ENCODE peak calls at places on chromosomes 16 and 17, in eight cellular contexts. One of them, this sample, is unnamed.

GRCh38 chr17:11612956-11613355 is 14.7 kb downstream of the DNAH9 start:
- DNase-seq in activated CD4-positive, alpha-beta T cell treated with anti-CD3 and anti-CD28 coated beads for 1 hour: no peak
- DNase-seq in T-helper 1 cell: no peak
- DNase-seq in MV-4-11: no peak
- DNase-seq in cardiac fibroblast: no peak
- DNase-seq in thoracic aorta: no peak
- DNase-seq in activated T-helper 1 cell treated with Interleukin-2 at 50 U/mL for 16 hours: no peak
- DNase-seq in iris pigment epithelial cell: no peak
- DNase-seq in this sample: no peak

GRCh38 chr16:86355951-86356350 is 154.4 kb upstream of the FOXF1 start:
- DNase-seq in MV-4-11: no peak
- DNase-seq in activated T-helper 1 cell treated with Interleukin-2 at 50 U/mL for 16 hours: no peak
- DNase-seq in activated CD4-positive, alpha-beta T cell treated with anti-CD3 and anti-CD28 coated beads for 1 hour: no peak
- DNase-seq in cardiac fibroblast: no peak
- DNase-seq in thoracic aorta: no peak
- DNase-seq in iris pigment epithelial cell: no peak
- DNase-seq in T-helper 1 cell: no peak
- DNase-seq in this sample: no peak

GRCh38 chr17:55689672-55690071 is 33.0 kb downstream of the TMEM100 start:
- DNase-seq in iris pigment epithelial cell: no peak
- DNase-seq in activated CD4-positive, alpha-beta T cell treated with anti-CD3 and anti-CD28 coated beads for 1 hour: no peak
- DNase-seq in thoracic aorta: no peak
- DNase-seq in MV-4-11: no peak
- DNase-seq in T-helper 1 cell: no peak
- DNase-seq in cardiac fibroblast: no peak
- DNase-seq in activated T-helper 1 cell treated with Interleukin-2 at 50 U/mL for 16 hours: no peak
- DNase-seq in this sample: no peak

GRCh38 chr17:34299918-34300600 is 14.5 kb downstream of the CCL11 start:
- DNase-seq in cardiac fibroblast: peak; percentile 79
- DNase-seq in MV-4-11: no peak
- DNase-seq in thoracic aorta: no peak
- DNase-seq in activated T-helper 1 cell treated with Interleukin-2 at 50 U/mL for 16 hours: no peak
- DNase-seq in activated CD4-positive, alpha-beta T cell treated with anti-CD3 and anti-CD28 coated beads for 1 hour: no peak
- DNase-seq in T-helper 1 cell: no peak
- DNase-seq in iris pigment epithelial cell: peak; percentile 88
- DNase-seq in this sample: peak; percentile 76

GRCh38 chr16:21233521-21234150 is at the start of gene ANKS4B:
- DNase-seq in iris pigment epithelial cell: no peak
- DNase-seq in activated T-helper 1 cell treated with Interleukin-2 at 50 U/mL for 16 hours: no peak
- DNase-seq in T-helper 1 cell: no peak
- DNase-seq in cardiac fibroblast: no peak
- DNase-seq in activated CD4-positive, alpha-beta T cell treated with anti-CD3 and anti-CD28 coated beads for 1 hour: no peak
- DNase-seq in MV-4-11: no peak
- DNase-seq in thoracic aorta: no peak
- DNase-seq in this sample: no peak

GRCh38 chr16:55494994-55495421 is 13.9 kb upstream of the LPCAT2 start:
- DNase-seq in cardiac fibroblast: peak; percentile 92
- DNase-seq in T-helper 1 cell: no peak
- DNase-seq in MV-4-11: peak; percentile 70
- DNase-seq in activated T-helper 1 cell treated with Interleukin-2 at 50 U/mL for 16 hours: no peak
- DNase-seq in iris pigment epithelial cell: peak; percentile 81
- DNase-seq in activated CD4-positive, alpha-beta T cell treated with anti-CD3 and anti-CD28 coated beads for 1 hour: no peak
- DNase-seq in thoracic aorta: no peak
- DNase-seq in this sample: peak; percentile 86

GRCh38 chr16:85767569-85767968 is 16.7 kb upstream of the C16orf74 start:
- DNase-seq in T-helper 1 cell: no peak
- DNase-seq in activated T-helper 1 cell treated with Interleukin-2 at 50 U/mL for 16 hours: no peak
- DNase-seq in iris pigment epithelial cell: peak; percentile 83
- DNase-seq in MV-4-11: peak; percentile 52
- DNase-seq in activated CD4-positive, alpha-beta T cell treated with anti-CD3 and anti-CD28 coated beads for 1 hour: no peak
- DNase-seq in cardiac fibroblast: peak; percentile 88
- DNase-seq in thoracic aorta: no peak
- DNase-seq in this sample: peak; percentile 95

GRCh38 chr17:48478224-48479013 is 48.4 kb upstream of the SKAP1 start:
- DNase-seq in iris pigment epithelial cell: no peak
- DNase-seq in activated T-helper 1 cell treated with Interleukin-2 at 50 U/mL for 16 hours: no peak
- DNase-seq in thoracic aorta: no peak
- DNase-seq in MV-4-11: peak; percentile 92
- DNase-seq in cardiac fibroblast: no peak
- DNase-seq in T-helper 1 cell: no peak
- DNase-seq in activated CD4-positive, alpha-beta T cell treated with anti-CD3 and anti-CD28 coated beads for 1 hour: no peak
- DNase-seq in this sample: no peak

GRCh38 chr16:268141-269053 is 7.3 kb downstream of the RGS11 start:
- DNase-seq in iris pigment epithelial cell: no peak
- DNase-seq in activated CD4-positive, alpha-beta T cell treated with anti-CD3 and anti-CD28 coated beads for 1 hour: no peak
- DNase-seq in thoracic aorta: no peak
- DNase-seq in T-helper 1 cell: no peak
- DNase-seq in MV-4-11: no peak
- DNase-seq in cardiac fibroblast: no peak
- DNase-seq in activated T-helper 1 cell treated with Interleukin-2 at 50 U/mL for 16 hours: no peak
- DNase-seq in this sample: no peak

GRCh38 chr17:63082273-63082861 is 116.3 kb downstream of the TANC2 start:
- DNase-seq in iris pigment epithelial cell: peak; percentile 48
- DNase-seq in thoracic aorta: no peak
- DNase-seq in T-helper 1 cell: no peak
- DNase-seq in MV-4-11: peak; percentile 52
- DNase-seq in activated T-helper 1 cell treated with Interleukin-2 at 50 U/mL for 16 hours: no peak
- DNase-seq in cardiac fibroblast: peak; percentile 69
- DNase-seq in activated CD4-positive, alpha-beta T cell treated with anti-CD3 and anti-CD28 coated beads for 1 hour: no peak
- DNase-seq in this sample: peak; percentile 18

GRCh38 chr16:87653234-87653633 is 50.9 kb downstream of the JPH3 start:
- DNase-seq in activated T-helper 1 cell treated with Interleukin-2 at 50 U/mL for 16 hours: no peak
- DNase-seq in cardiac fibroblast: peak; percentile 18
- DNase-seq in MV-4-11: peak; percentile 6
- DNase-seq in iris pigment epithelial cell: peak; percentile 21
- DNase-seq in activated CD4-positive, alpha-beta T cell treated with anti-CD3 and anti-CD28 coated beads for 1 hour: no peak
- DNase-seq in T-helper 1 cell: no peak
- DNase-seq in thoracic aorta: no peak
- DNase-seq in this sample: no peak

GRCh38 chr17:76079577-76080206 is 710 bp downstream of the ZACN start:
- DNase-seq in cardiac fibroblast: peak; percentile 20
- DNase-seq in activated CD4-positive, alpha-beta T cell treated with anti-CD3 and anti-CD28 coated beads for 1 hour: no peak
- DNase-seq in T-helper 1 cell: no peak
- DNase-seq in activated T-helper 1 cell treated with Interleukin-2 at 50 U/mL for 16 hours: no peak
- DNase-seq in iris pigment epithelial cell: no peak
- DNase-seq in thoracic aorta: no peak
- DNase-seq in MV-4-11: no peak
- DNase-seq in this sample: no peak

GRCh38 chr17:72358465-72358864 is 237.6 kb downstream of the SOX9 start:
- DNase-seq in iris pigment epithelial cell: peak; percentile 69
- DNase-seq in MV-4-11: no peak
- DNase-seq in activated T-helper 1 cell treated with Interleukin-2 at 50 U/mL for 16 hours: no peak
- DNase-seq in cardiac fibroblast: peak; percentile 85
- DNase-seq in activated CD4-positive, alpha-beta T cell treated with anti-CD3 and anti-CD28 coated beads for 1 hour: no peak
- DNase-seq in thoracic aorta: no peak
- DNase-seq in T-helper 1 cell: no peak
- DNase-seq in this sample: peak; percentile 75

GRCh38 chr16:78310196-78310595 is 210.7 kb downstream of the WWOX start:
- DNase-seq in cardiac fibroblast: no peak
- DNase-seq in activated T-helper 1 cell treated with Interleukin-2 at 50 U/mL for 16 hours: no peak
- DNase-seq in iris pigment epithelial cell: no peak
- DNase-seq in thoracic aorta: no peak
- DNase-seq in activated CD4-positive, alpha-beta T cell treated with anti-CD3 and anti-CD28 coated beads for 1 hour: no peak
- DNase-seq in MV-4-11: no peak
- DNase-seq in T-helper 1 cell: no peak
- DNase-seq in this sample: no peak

GRCh38 chr17:40360091-40360490 is 4.4 kb downstream of the GJD3 start:
- DNase-seq in thoracic aorta: no peak
- DNase-seq in T-helper 1 cell: no peak
- DNase-seq in cardiac fibroblast: no peak
- DNase-seq in activated CD4-positive, alpha-beta T cell treated with anti-CD3 and anti-CD28 coated beads for 1 hour: no peak
- DNase-seq in activated T-helper 1 cell treated with Interleukin-2 at 50 U/mL for 16 hours: no peak
- DNase-seq in iris pigment epithelial cell: no peak
- DNase-seq in MV-4-11: no peak
- DNase-seq in this sample: no peak

GRCh38 chr16:4798456-4798855 is 3.3 kb downstream of the SMIM22 start:
- DNase-seq in cardiac fibroblast: no peak
- DNase-seq in thoracic aorta: no peak
- DNase-seq in activated T-helper 1 cell treated with Interleukin-2 at 50 U/mL for 16 hours: no peak
- DNase-seq in activated CD4-positive, alpha-beta T cell treated with anti-CD3 and anti-CD28 coated beads for 1 hour: no peak
- DNase-seq in T-helper 1 cell: no peak
- DNase-seq in MV-4-11: no peak
- DNase-seq in iris pigment epithelial cell: no peak
- DNase-seq in this sample: no peak

GRCh38 chr16:65773319-65773874 is 593.1 kb upstream of the CDH5 start:
- DNase-seq in iris pigment epithelial cell: no peak
- DNase-seq in thoracic aorta: no peak
- DNase-seq in activated T-helper 1 cell treated with Interleukin-2 at 50 U/mL for 16 hours: no peak
- DNase-seq in T-helper 1 cell: no peak
- DNase-seq in MV-4-11: no peak
- DNase-seq in cardiac fibroblast: no peak
- DNase-seq in activated CD4-positive, alpha-beta T cell treated with anti-CD3 and anti-CD28 coated beads for 1 hour: no peak
- DNase-seq in this sample: no peak

GRCh38 chr17:42984486-42984885 is 4.1 kb downstream of the RUNDC1 start:
- DNase-seq in activated CD4-positive, alpha-beta T cell treated with anti-CD3 and anti-CD28 coated beads for 1 hour: no peak
- DNase-seq in iris pigment epithelial cell: no peak
- DNase-seq in MV-4-11: peak; percentile 36
- DNase-seq in T-helper 1 cell: no peak
- DNase-seq in thoracic aorta: no peak
- DNase-seq in cardiac fibroblast: peak; percentile 36
- DNase-seq in activated T-helper 1 cell treated with Interleukin-2 at 50 U/mL for 16 hours: no peak
- DNase-seq in this sample: no peak

GRCh38 chr16:2229602-2230250 is 6.3 kb downstream of the E4F1 start:
- DNase-seq in thoracic aorta: no peak
- DNase-seq in activated T-helper 1 cell treated with Interleukin-2 at 50 U/mL for 16 hours: no peak
- DNase-seq in T-helper 1 cell: no peak
- DNase-seq in MV-4-11: no peak
- DNase-seq in cardiac fibroblast: no peak
- DNase-seq in iris pigment epithelial cell: no peak
- DNase-seq in activated CD4-positive, alpha-beta T cell treated with anti-CD3 and anti-CD28 coated beads for 1 hour: no peak
- DNase-seq in this sample: no peak

GRCh38 chr17:28485049-28485448 is 11.6 kb downstream of the SLC13A2 start:
- DNase-seq in activated T-helper 1 cell treated with Interleukin-2 at 50 U/mL for 16 hours: no peak
- DNase-seq in iris pigment epithelial cell: no peak
- DNase-seq in MV-4-11: peak; percentile 20
- DNase-seq in activated CD4-positive, alpha-beta T cell treated with anti-CD3 and anti-CD28 coated beads for 1 hour: no peak
- DNase-seq in thoracic aorta: no peak
- DNase-seq in T-helper 1 cell: no peak
- DNase-seq in cardiac fibroblast: no peak
- DNase-seq in this sample: no peak

GRCh38 chr17:75064867-75065561 is 18.0 kb downstream of the KCTD2 start:
- DNase-seq in T-helper 1 cell: no peak
- DNase-seq in thoracic aorta: no peak
- DNase-seq in activated T-helper 1 cell treated with Interleukin-2 at 50 U/mL for 16 hours: no peak
- DNase-seq in cardiac fibroblast: no peak
- DNase-seq in iris pigment epithelial cell: no peak
- DNase-seq in MV-4-11: no peak
- DNase-seq in activated CD4-positive, alpha-beta T cell treated with anti-CD3 and anti-CD28 coated beads for 1 hour: no peak
- DNase-seq in this sample: no peak

GRCh38 chr17:79461041-79461440 is 149.8 kb downstream of the RBFOX3 start:
- DNase-seq in MV-4-11: no peak
- DNase-seq in cardiac fibroblast: peak; percentile 18
- DNase-seq in activated T-helper 1 cell treated with Interleukin-2 at 50 U/mL for 16 hours: no peak
- DNase-seq in iris pigment epithelial cell: peak; percentile 33
- DNase-seq in activated CD4-positive, alpha-beta T cell treated with anti-CD3 and anti-CD28 coated beads for 1 hour: no peak
- DNase-seq in T-helper 1 cell: no peak
- DNase-seq in thoracic aorta: no peak
- DNase-seq in this sample: peak; percentile 72

GRCh38 chr17:71667661-71668060 is 453.2 kb upstream of the SOX9 start:
- DNase-seq in thoracic aorta: no peak
- DNase-seq in cardiac fibroblast: no peak
- DNase-seq in MV-4-11: no peak
- DNase-seq in T-helper 1 cell: no peak
- DNase-seq in iris pigment epithelial cell: no peak
- DNase-seq in activated T-helper 1 cell treated with Interleukin-2 at 50 U/mL for 16 hours: no peak
- DNase-seq in activated CD4-positive, alpha-beta T cell treated with anti-CD3 and anti-CD28 coated beads for 1 hour: no peak
- DNase-seq in this sample: peak; percentile 7

GRCh38 chr16:69107311-69107962 is 2.0 kb downstream of the HAS3 start:
- DNase-seq in activated T-helper 1 cell treated with Interleukin-2 at 50 U/mL for 16 hours: no peak
- DNase-seq in activated CD4-positive, alpha-beta T cell treated with anti-CD3 and anti-CD28 coated beads for 1 hour: no peak
- DNase-seq in iris pigment epithelial cell: no peak
- DNase-seq in T-helper 1 cell: no peak
- DNase-seq in MV-4-11: no peak
- DNase-seq in thoracic aorta: no peak
- DNase-seq in cardiac fibroblast: no peak
- DNase-seq in this sample: peak; percentile 44

GRCh38 chr16:67456383-67457140 is 24.4 kb downstream of the ATP6V0D1 start:
- DNase-seq in MV-4-11: peak; percentile 6
- DNase-seq in activated T-helper 1 cell treated with Interleukin-2 at 50 U/mL for 16 hours: no peak
- DNase-seq in thoracic aorta: peak; percentile 41
- DNase-seq in iris pigment epithelial cell: peak; percentile 40
- DNase-seq in activated CD4-positive, alpha-beta T cell treated with anti-CD3 and anti-CD28 coated beads for 1 hour: no peak
- DNase-seq in cardiac fibroblast: peak; percentile 57
- DNase-seq in T-helper 1 cell: no peak
- DNase-seq in this sample: peak; percentile 74

GRCh38 chr17:59331129-59331928 is at the start of gene YPEL2:
- DNase-seq in thoracic aorta: peak; percentile 86
- DNase-seq in T-helper 1 cell: peak; percentile 79
- DNase-seq in cardiac fibroblast: peak; percentile 92
- DNase-seq in iris pigment epithelial cell: peak; percentile 96
- DNase-seq in activated CD4-positive, alpha-beta T cell treated with anti-CD3 and anti-CD28 coated beads for 1 hour: peak; percentile 81
- DNase-seq in MV-4-11: peak; percentile 59
- DNase-seq in activated T-helper 1 cell treated with Interleukin-2 at 50 U/mL for 16 hours: peak; percentile 81
- DNase-seq in this sample: peak; percentile 97

GRCh38 chr16:23597003-23597756 is 1.1 kb upstream of the NDUFAB1 start:
- DNase-seq in iris pigment epithelial cell: peak; percentile 61
- DNase-seq in cardiac fibroblast: no peak
- DNase-seq in activated CD4-positive, alpha-beta T cell treated with anti-CD3 and anti-CD28 coated beads for 1 hour: no peak
- DNase-seq in T-helper 1 cell: no peak
- DNase-seq in activated T-helper 1 cell treated with Interleukin-2 at 50 U/mL for 16 hours: no peak
- DNase-seq in MV-4-11: peak; percentile 51
- DNase-seq in thoracic aorta: no peak
- DNase-seq in this sample: no peak

GRCh38 chr17:77247048-77247541 is 106.3 kb downstream of the SEC14L1 start:
- DNase-seq in T-helper 1 cell: peak; percentile 81
- DNase-seq in iris pigment epithelial cell: peak; percentile 54
- DNase-seq in thoracic aorta: no peak
- DNase-seq in activated CD4-positive, alpha-beta T cell treated with anti-CD3 and anti-CD28 coated beads for 1 hour: peak; percentile 77
- DNase-seq in activated T-helper 1 cell treated with Interleukin-2 at 50 U/mL for 16 hours: peak; percentile 76
- DNase-seq in MV-4-11: peak; percentile 36
- DNase-seq in cardiac fibroblast: peak; percentile 70
- DNase-seq in this sample: peak; percentile 80

GRCh38 chr17:39410279-39410678 is 8.9 kb upstream of the FBXL20 start:
- DNase-seq in activated CD4-positive, alpha-beta T cell treated with anti-CD3 and anti-CD28 coated beads for 1 hour: no peak
- DNase-seq in activated T-helper 1 cell treated with Interleukin-2 at 50 U/mL for 16 hours: no peak
- DNase-seq in MV-4-11: no peak
- DNase-seq in thoracic aorta: no peak
- DNase-seq in T-helper 1 cell: no peak
- DNase-seq in iris pigment epithelial cell: no peak
- DNase-seq in cardiac fibroblast: no peak
- DNase-seq in this sample: no peak

GRCh38 chr17:6110592-6110991 is 40.4 kb downstream of the WSCD1 start:
- DNase-seq in cardiac fibroblast: no peak
- DNase-seq in activated CD4-positive, alpha-beta T cell treated with anti-CD3 and anti-CD28 coated beads for 1 hour: no peak
- DNase-seq in iris pigment epithelial cell: no peak
- DNase-seq in MV-4-11: peak; percentile 43
- DNase-seq in thoracic aorta: no peak
- DNase-seq in T-helper 1 cell: no peak
- DNase-seq in activated T-helper 1 cell treated with Interleukin-2 at 50 U/mL for 16 hours: no peak
- DNase-seq in this sample: no peak

GRCh38 chr17:58315281-58315711 is 13.3 kb downstream of the TSPOAP1 start:
- DNase-seq in iris pigment epithelial cell: no peak
- DNase-seq in thoracic aorta: no peak
- DNase-seq in activated T-helper 1 cell treated with Interleukin-2 at 50 U/mL for 16 hours: no peak
- DNase-seq in cardiac fibroblast: no peak
- DNase-seq in MV-4-11: no peak
- DNase-seq in T-helper 1 cell: no peak
- DNase-seq in activated CD4-positive, alpha-beta T cell treated with anti-CD3 and anti-CD28 coated beads for 1 hour: peak; percentile 4
- DNase-seq in this sample: no peak

GRCh38 chr17:77754956-77755355 is 203.5 kb upstream of the TNRC6C start:
- DNase-seq in thoracic aorta: no peak
- DNase-seq in activated CD4-positive, alpha-beta T cell treated with anti-CD3 and anti-CD28 coated beads for 1 hour: no peak
- DNase-seq in cardiac fibroblast: no peak
- DNase-seq in iris pigment epithelial cell: no peak
- DNase-seq in T-helper 1 cell: peak; percentile 1
- DNase-seq in activated T-helper 1 cell treated with Interleukin-2 at 50 U/mL for 16 hours: no peak
- DNase-seq in MV-4-11: no peak
- DNase-seq in this sample: no peak

GRCh38 chr17:47968836-47969235 is 2.1 kb upstream of the CDK5RAP3 start:
- DNase-seq in activated T-helper 1 cell treated with Interleukin-2 at 50 U/mL for 16 hours: no peak
- DNase-seq in T-helper 1 cell: no peak
- DNase-seq in MV-4-11: no peak
- DNase-seq in activated CD4-positive, alpha-beta T cell treated with anti-CD3 and anti-CD28 coated beads for 1 hour: no peak
- DNase-seq in cardiac fibroblast: no peak
- DNase-seq in iris pigment epithelial cell: no peak
- DNase-seq in thoracic aorta: no peak
- DNase-seq in this sample: no peak

GRCh38 chr16:4544483-4544882 is 5.9 kb upstream of the CDIP1 start:
- DNase-seq in MV-4-11: no peak
- DNase-seq in cardiac fibroblast: no peak
- DNase-seq in T-helper 1 cell: no peak
- DNase-seq in activated CD4-positive, alpha-beta T cell treated with anti-CD3 and anti-CD28 coated beads for 1 hour: no peak
- DNase-seq in thoracic aorta: no peak
- DNase-seq in activated T-helper 1 cell treated with Interleukin-2 at 50 U/mL for 16 hours: no peak
- DNase-seq in iris pigment epithelial cell: no peak
- DNase-seq in this sample: no peak